ENCODE peak calls at places on chromosomes 1 and 21, in nine cellular contexts. One of them, this sample, is unnamed. For H3K4me1, the result is how much of the 10 kb centered on the place peaks cover.

GRCh38 chr1:180836414-180836813 is 76.3 kb upstream of the KIAA1614 start:
- DNase-seq in CD4-positive, alpha-beta memory T cell: no peak
- DNase-seq in aorta: no peak
- DNase-seq in thoracic aorta: no peak
- DNase-seq in breast epithelium: no peak
- DNase-seq in mesendoderm: no peak
- DNase-seq in IMR-90: no peak
- DNase-seq in upper lobe of right lung: no peak
- DNase-seq in tibial artery: no peak
- DNase-seq in this sample: no peak

GRCh38 chr21:37166733-37167132 is 93.7 kb downstream of the TTC3 start:
- DNase-seq in CD4-positive, alpha-beta memory T cell: no peak
- DNase-seq in aorta: no peak
- DNase-seq in thoracic aorta: no peak
- DNase-seq in breast epithelium: no peak
- DNase-seq in mesendoderm: peak
- DNase-seq in IMR-90: no peak
- DNase-seq in upper lobe of right lung: no peak
- DNase-seq in tibial artery: no peak
- DNase-seq in this sample: no peak

GRCh38 chr1:59815892-59816291 is 1.1 kb downstream of the HOOK1 start:
- DNase-seq in CD4-positive, alpha-beta memory T cell: no peak
- DNase-seq in aorta: no peak
- DNase-seq in thoracic aorta: no peak
- DNase-seq in breast epithelium: no peak
- DNase-seq in mesendoderm: peak
- DNase-seq in IMR-90: no peak
- DNase-seq in upper lobe of right lung: no peak
- DNase-seq in tibial artery: no peak
- DNase-seq in this sample: no peak

GRCh38 chr1:2406451-2407041 is 5.8 kb downstream of the PEX10 start:
- DNase-seq in CD4-positive, alpha-beta memory T cell: no peak
- DNase-seq in aorta: no peak
- DNase-seq in thoracic aorta: no peak
- DNase-seq in breast epithelium: no peak
- DNase-seq in mesendoderm: peak
- DNase-seq in IMR-90: no peak
- DNase-seq in upper lobe of right lung: no peak
- DNase-seq in tibial artery: no peak
- DNase-seq in this sample: no peak

GRCh38 chr1:234875953-234876814 is 252.5 kb downstream of the TOMM20 start:
- DNase-seq in CD4-positive, alpha-beta memory T cell: no peak
- DNase-seq in aorta: no peak
- DNase-seq in thoracic aorta: no peak
- DNase-seq in breast epithelium: no peak
- DNase-seq in mesendoderm: no peak
- DNase-seq in IMR-90: peak
- DNase-seq in upper lobe of right lung: peak
- DNase-seq in tibial artery: peak
- DNase-seq in this sample: no peak

GRCh38 chr1:227740401-227740960 is 5.2 kb downstream of the SNAP47 start:
- DNase-seq in CD4-positive, alpha-beta memory T cell: no peak
- DNase-seq in aorta: no peak
- DNase-seq in thoracic aorta: no peak
- DNase-seq in breast epithelium: no peak
- DNase-seq in mesendoderm: no peak
- DNase-seq in IMR-90: no peak
- DNase-seq in upper lobe of right lung: no peak
- DNase-seq in tibial artery: no peak
- DNase-seq in this sample: no peak

GRCh38 chr1:151916959-151917358 is 7.6 kb upstream of the THEM4 start:
- DNase-seq in CD4-positive, alpha-beta memory T cell: no peak
- DNase-seq in aorta: no peak
- DNase-seq in thoracic aorta: no peak
- DNase-seq in breast epithelium: no peak
- DNase-seq in mesendoderm: no peak
- DNase-seq in IMR-90: no peak
- DNase-seq in upper lobe of right lung: no peak
- DNase-seq in tibial artery: no peak
- DNase-seq in this sample: no peak

GRCh38 chr1:58909162-58909560 is 125.3 kb upstream of the JUN start:
- DNase-seq in CD4-positive, alpha-beta memory T cell: no peak
- DNase-seq in aorta: no peak
- DNase-seq in thoracic aorta: no peak
- DNase-seq in breast epithelium: no peak
- DNase-seq in mesendoderm: no peak
- DNase-seq in IMR-90: peak
- DNase-seq in upper lobe of right lung: no peak
- DNase-seq in tibial artery: no peak
- DNase-seq in this sample: no peak

GRCh38 chr1:214966366-214966765 is 116.2 kb upstream of the KCNK2 start:
- DNase-seq in CD4-positive, alpha-beta memory T cell: no peak
- DNase-seq in aorta: no peak
- DNase-seq in thoracic aorta: no peak
- DNase-seq in breast epithelium: no peak
- DNase-seq in mesendoderm: no peak
- DNase-seq in IMR-90: peak
- DNase-seq in upper lobe of right lung: no peak
- DNase-seq in tibial artery: no peak
- DNase-seq in this sample: no peak

GRCh38 chr1:108815566-108815965 is 41.3 kb downstream of the AKNAD1 start:
- DNase-seq in CD4-positive, alpha-beta memory T cell: no peak
- DNase-seq in aorta: no peak
- DNase-seq in thoracic aorta: no peak
- DNase-seq in breast epithelium: no peak
- DNase-seq in mesendoderm: no peak
- DNase-seq in IMR-90: no peak
- DNase-seq in upper lobe of right lung: no peak
- DNase-seq in tibial artery: no peak
- DNase-seq in this sample: peak
- H3K27ac ChIP-seq in CD4-positive, alpha-beta memory T cell: no peak
- H3K27ac ChIP-seq in aorta: no peak
- H3K27ac ChIP-seq in thoracic aorta: peak
- H3K27ac ChIP-seq in breast epithelium: peak
- H3K27ac ChIP-seq in mesendoderm: no peak
- H3K27ac ChIP-seq in IMR-90: peak
- H3K27ac ChIP-seq in upper lobe of right lung: peak
- H3K27ac ChIP-seq in tibial artery: peak
- H3K27ac ChIP-seq in this sample: no peak

GRCh38 chr1:40386796-40387195 is 13.3 kb downstream of the SMAP2 start:
- DNase-seq in CD4-positive, alpha-beta memory T cell: no peak
- DNase-seq in aorta: no peak
- DNase-seq in thoracic aorta: no peak
- DNase-seq in breast epithelium: no peak
- DNase-seq in mesendoderm: no peak
- DNase-seq in IMR-90: no peak
- DNase-seq in upper lobe of right lung: no peak
- DNase-seq in tibial artery: no peak
- DNase-seq in this sample: no peak

GRCh38 chr1:40385437-40386310 is 12.1 kb downstream of the SMAP2 start:
- DNase-seq in CD4-positive, alpha-beta memory T cell: peak
- DNase-seq in aorta: no peak
- DNase-seq in thoracic aorta: no peak
- DNase-seq in breast epithelium: no peak
- DNase-seq in mesendoderm: no peak
- DNase-seq in IMR-90: no peak
- DNase-seq in upper lobe of right lung: no peak
- DNase-seq in tibial artery: no peak
- DNase-seq in this sample: peak

GRCh38 chr1:40384413-40384762 is 10.9 kb downstream of the SMAP2 start:
- DNase-seq in CD4-positive, alpha-beta memory T cell: no peak
- DNase-seq in aorta: no peak
- DNase-seq in thoracic aorta: no peak
- DNase-seq in breast epithelium: no peak
- DNase-seq in mesendoderm: no peak
- DNase-seq in IMR-90: no peak
- DNase-seq in upper lobe of right lung: no peak
- DNase-seq in tibial artery: no peak
- DNase-seq in this sample: no peak

GRCh38 chr1:40384887-40385286 is 11.4 kb downstream of the SMAP2 start:
- DNase-seq in CD4-positive, alpha-beta memory T cell: no peak
- DNase-seq in aorta: no peak
- DNase-seq in thoracic aorta: no peak
- DNase-seq in breast epithelium: no peak
- DNase-seq in mesendoderm: no peak
- DNase-seq in IMR-90: no peak
- DNase-seq in upper lobe of right lung: no peak
- DNase-seq in tibial artery: no peak
- DNase-seq in this sample: no peak

DNA sequence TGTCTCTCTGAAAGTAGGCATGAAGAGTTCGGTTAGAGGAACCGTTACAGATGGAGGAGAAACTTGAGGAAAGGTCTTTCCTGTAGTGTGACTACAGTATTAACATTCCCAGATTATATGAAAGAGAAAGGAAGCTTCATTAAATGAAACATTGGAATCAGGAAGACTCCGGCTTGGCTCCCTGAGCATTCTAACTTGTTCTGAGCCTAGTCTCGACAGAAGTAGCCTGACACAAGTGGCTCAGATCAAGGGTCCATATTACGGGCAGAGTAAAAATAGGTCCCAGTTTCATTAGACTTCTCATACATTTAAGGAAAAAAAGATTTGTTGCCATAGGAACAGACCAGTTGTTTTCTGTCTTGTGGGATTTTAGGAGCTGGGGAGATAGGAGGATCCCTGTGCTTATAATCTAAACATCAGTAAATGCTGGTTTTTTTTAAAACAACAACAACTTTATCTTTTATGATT is 12.8 kb downstream of the SMAP2 start:
- DNase-seq in CD4-positive, alpha-beta memory T cell: no peak
- DNase-seq in aorta: no peak
- DNase-seq in thoracic aorta: no peak
- DNase-seq in breast epithelium: no peak
- DNase-seq in mesendoderm: no peak
- DNase-seq in IMR-90: no peak
- DNase-seq in upper lobe of right lung: no peak
- DNase-seq in tibial artery: no peak
- DNase-seq in this sample: peak
- H3K4me3 ChIP-seq in CD4-positive, alpha-beta memory T cell: peak
- H3K4me3 ChIP-seq in aorta: no peak
- H3K4me3 ChIP-seq in thoracic aorta: no peak
- H3K4me3 ChIP-seq in breast epithelium: no peak
- H3K4me3 ChIP-seq in mesendoderm: no peak
- H3K4me3 ChIP-seq in IMR-90: no peak
- H3K4me3 ChIP-seq in upper lobe of right lung: peak
- H3K4me3 ChIP-seq in tibial artery: peak
- H3K4me3 ChIP-seq in this sample: peak

GRCh38 chr1:157138220-157139124 is at the start of gene ETV3:
- DNase-seq in CD4-positive, alpha-beta memory T cell: peak
- DNase-seq in aorta: peak
- DNase-seq in thoracic aorta: peak
- DNase-seq in breast epithelium: peak
- DNase-seq in mesendoderm: peak
- DNase-seq in IMR-90: peak
- DNase-seq in upper lobe of right lung: peak
- DNase-seq in tibial artery: peak
- DNase-seq in this sample: peak

GRCh38 chr1:157136133-157136532 is 2.1 kb downstream of the ETV3 start:
- DNase-seq in CD4-positive, alpha-beta memory T cell: no peak
- DNase-seq in aorta: no peak
- DNase-seq in thoracic aorta: no peak
- DNase-seq in breast epithelium: no peak
- DNase-seq in mesendoderm: peak
- DNase-seq in IMR-90: no peak
- DNase-seq in upper lobe of right lung: no peak
- DNase-seq in tibial artery: no peak
- DNase-seq in this sample: no peak

GRCh38 chr1:157137773-157138219 is 399 bp downstream of the ETV3 start:
- DNase-seq in CD4-positive, alpha-beta memory T cell: no peak
- DNase-seq in aorta: peak
- DNase-seq in thoracic aorta: no peak
- DNase-seq in breast epithelium: peak
- DNase-seq in mesendoderm: no peak
- DNase-seq in IMR-90: no peak
- DNase-seq in upper lobe of right lung: no peak
- DNase-seq in tibial artery: no peak
- DNase-seq in this sample: no peak

GRCh38 chr1:157135646-157136045 is 2.5 kb downstream of the ETV3 start:
- DNase-seq in CD4-positive, alpha-beta memory T cell: no peak
- DNase-seq in aorta: no peak
- DNase-seq in thoracic aorta: no peak
- DNase-seq in breast epithelium: no peak
- DNase-seq in mesendoderm: no peak
- DNase-seq in IMR-90: no peak
- DNase-seq in upper lobe of right lung: no peak
- DNase-seq in tibial artery: no peak
- DNase-seq in this sample: no peak

DNA sequence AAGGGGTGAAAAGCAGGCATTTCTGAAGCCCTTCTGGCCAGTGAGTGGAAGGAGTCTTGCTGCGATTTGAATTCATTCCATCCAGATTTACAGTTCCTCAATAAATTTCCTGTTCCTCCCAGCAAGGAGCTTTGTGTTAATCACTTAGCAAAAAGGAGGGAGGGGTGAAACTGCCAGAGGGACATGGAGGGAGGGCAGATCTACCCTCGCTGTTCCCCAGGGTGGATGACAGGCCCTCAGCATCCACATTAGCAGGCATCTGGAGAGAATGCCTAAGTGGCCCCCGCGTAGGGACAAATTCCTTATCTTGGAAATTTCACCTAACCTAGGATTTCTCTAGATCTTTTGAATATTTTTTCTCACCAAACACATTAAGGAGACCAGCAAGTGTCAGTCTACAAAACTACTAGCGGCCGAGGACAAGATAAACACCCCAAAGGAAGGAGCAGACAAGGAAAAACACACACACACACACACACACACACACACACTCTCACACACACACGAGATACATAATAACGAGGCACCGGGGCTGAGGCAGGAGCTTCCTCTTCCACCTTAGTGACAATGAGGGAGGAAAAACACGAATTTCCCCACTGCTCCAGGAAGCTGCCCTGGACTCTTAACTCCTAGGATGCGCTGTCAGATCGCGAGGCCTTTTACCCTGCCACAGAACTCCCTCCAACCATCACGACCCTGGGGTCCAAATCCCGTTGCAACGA is 983 bp downstream of the ETV3 start:
- DNase-seq in CD4-positive, alpha-beta memory T cell: no peak
- DNase-seq in aorta: no peak
- DNase-seq in thoracic aorta: no peak
- DNase-seq in breast epithelium: no peak
- DNase-seq in mesendoderm: peak
- DNase-seq in IMR-90: peak
- DNase-seq in upper lobe of right lung: no peak
- DNase-seq in tibial artery: no peak
- DNase-seq in this sample: peak
- H3K4me1 ChIP-seq in CD4-positive, alpha-beta memory T cell: half or more
- H3K4me1 ChIP-seq in aorta: under half
- H3K4me1 ChIP-seq in thoracic aorta: under half
- H3K4me1 ChIP-seq in breast epithelium: under half
- H3K4me1 ChIP-seq in mesendoderm: under half
- H3K4me1 ChIP-seq in IMR-90: under half
- H3K4me1 ChIP-seq in upper lobe of right lung: under half
- H3K4me1 ChIP-seq in tibial artery: under half
- H3K4me1 ChIP-seq in this sample: under half

DNA sequence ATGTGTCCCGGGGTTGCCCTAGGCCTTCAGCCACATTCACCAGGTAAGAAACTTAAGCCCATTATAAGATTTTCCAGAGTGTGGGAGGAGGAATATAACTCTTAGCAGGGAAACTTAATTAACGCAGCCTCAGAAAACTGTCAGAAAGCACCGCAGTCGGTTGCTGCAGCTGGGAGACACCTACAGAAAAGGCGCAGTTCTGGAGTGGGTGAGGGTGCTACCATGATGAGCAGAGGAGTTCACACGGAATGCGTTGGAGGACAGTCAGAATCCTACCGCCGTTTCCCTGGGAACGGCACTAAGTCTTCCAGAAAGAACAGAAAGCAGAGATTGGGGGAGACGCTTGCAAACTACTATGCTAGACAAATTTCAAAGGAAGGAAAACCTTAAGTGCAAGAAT is 6.4 kb downstream of the ACTN2 start:
- DNase-seq in CD4-positive, alpha-beta memory T cell: no peak
- DNase-seq in aorta: no peak
- DNase-seq in thoracic aorta: no peak
- DNase-seq in breast epithelium: no peak
- DNase-seq in mesendoderm: no peak
- DNase-seq in IMR-90: no peak
- DNase-seq in upper lobe of right lung: no peak
- DNase-seq in tibial artery: no peak
- DNase-seq in this sample: no peak
- H3K27ac ChIP-seq in CD4-positive, alpha-beta memory T cell: no peak
- H3K27ac ChIP-seq in aorta: no peak
- H3K27ac ChIP-seq in thoracic aorta: no peak
- H3K27ac ChIP-seq in breast epithelium: no peak
- H3K27ac ChIP-seq in mesendoderm: no peak
- H3K27ac ChIP-seq in IMR-90: no peak
- H3K27ac ChIP-seq in upper lobe of right lung: no peak
- H3K27ac ChIP-seq in tibial artery: no peak
- H3K27ac ChIP-seq in this sample: no peak